ENCODE peak calls at places on chromosomes 11 and 22, in six cellular contexts. R is IMR-90, U is bronchial epithelial cell, G is dorsolateral prefrontal cortex, Y is mesothelial cell of epicardium, F is cardiac fibroblast. I is an unnamed sample.

GRCh38 chr11:112903310-112903709 is 57.9 kb upstream of the NCAM1 start:
- DNase-seq in G (peak), R (no peak), U (no peak), Y (no peak), F (no peak), I (no peak)

GRCh38 chr22:50085211-50085999 is at the start of gene MLC1:
- DNase-seq in G (peak), Y (no peak), U (no peak), F (peak), R (peak), I (peak)

GRCh38 chr11:34514597-34514996 is 1.0 kb upstream of the ELF5 start:
- DNase-seq in G (no peak), R (no peak), Y (no peak), F (no peak), U (no peak), I (no peak)

GRCh38 chr11:120178441-120179070 is 32.3 kb upstream of the OAF start:
- DNase-seq in Y (no peak), F (no peak), U (no peak), R (peak), G (no peak), I (no peak)

GRCh38 chr11:69918938-69919650 is 99.9 kb upstream of the FGF3 start:
- DNase-seq in G (peak), U (peak), Y (peak), F (peak), R (peak), I (peak)

GRCh38 chr11:123302751-123303195 is 107.7 kb upstream of the CLMP start:
- DNase-seq in Y (no peak), U (peak), G (no peak), R (peak), F (peak), I (no peak)

GRCh38 chr22:39503590-39503989 is 1.5 kb downstream of the MIEF1 start:
- DNase-seq in F (no peak), R (no peak), G (no peak), Y (no peak), U (no peak), I (no peak)

GRCh38 chr22:19962909-19963806 is 21.5 kb upstream of the TXNRD2 start:
- DNase-seq in R (peak), Y (no peak), G (no peak), U (peak), F (peak), I (no peak)

GRCh38 chr11:66184728-66185127 is 83.7 kb upstream of the RAB1B start:
- DNase-seq in F (no peak), R (no peak), G (no peak), U (no peak), Y (no peak), I (no peak)

GRCh38 chr11:123517559-123518364 is 87.7 kb downstream of the GRAMD1B start:
- DNase-seq in U (no peak), R (no peak), F (no peak), Y (no peak), G (no peak), I (no peak)

GRCh38 chr22:29715240-29715639 is 4.6 kb upstream of the CABP7 start:
- DNase-seq in Y (no peak), R (no peak), G (no peak), U (no peak), F (no peak), I (no peak)

GRCh38 chr11:299951-300735 is 817 bp upstream of the IFITM5 start:
- DNase-seq in U (no peak), R (peak), F (no peak), G (no peak), Y (no peak), I (no peak)
- TF ChIP-seq CTCF in U (peak), R (peak), F (peak), G (no peak), Y (no peak), I (no peak)

DNA sequence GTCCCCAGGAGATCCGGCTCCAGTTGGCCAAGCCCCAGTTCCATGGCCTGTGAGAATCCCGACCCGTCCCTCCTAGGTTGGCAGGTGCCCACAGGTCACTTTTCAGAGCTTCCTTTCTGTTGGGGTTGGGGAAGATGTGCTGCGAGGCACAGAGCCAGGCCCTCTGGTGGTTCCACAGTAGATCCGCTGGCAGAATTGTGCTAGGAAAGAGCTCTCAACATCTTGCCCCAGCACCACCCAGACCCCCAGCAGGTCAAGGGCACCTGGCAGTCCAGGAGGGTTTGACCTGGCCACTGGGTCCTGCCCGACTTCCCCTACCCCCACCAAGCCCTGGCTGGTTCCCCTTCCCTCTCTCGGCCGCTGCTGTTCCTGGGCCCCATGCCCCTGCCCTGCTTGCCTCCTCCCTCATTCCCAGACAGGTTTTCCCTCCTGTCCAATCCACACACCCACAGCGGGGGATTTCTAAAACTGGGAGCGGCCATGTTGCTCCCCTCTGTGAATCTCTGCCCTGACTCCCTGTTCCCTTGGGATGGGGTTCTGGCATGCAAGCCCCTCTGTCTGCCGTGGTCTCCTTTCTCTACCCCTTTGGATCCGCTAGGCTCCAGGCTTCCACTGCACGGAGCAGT is 26.2 kb upstream of the GCAT start:
- DNase-seq in R (peak), F (no peak), U (no peak), Y (no peak), G (no peak), I (no peak)
- TF ChIP-seq CTCF in R (peak), F (peak), U (peak), Y (no peak), G (no peak), I (no peak)

GRCh38 chr22:45969414-45969799 is 7.6 kb downstream of the WNT7B start:
- DNase-seq in F (no peak), Y (no peak), U (peak), R (no peak), G (no peak), I (no peak)
- TF ChIP-seq CTCF in F (peak), Y (no peak), U (peak), R (peak), G (no peak), I (no peak)

GRCh38 chr11:57659669-57660068 is 2.1 kb downstream of the CLP1 start:
- DNase-seq in G (no peak), Y (no peak), F (no peak), R (no peak), U (no peak), I (no peak)

GRCh38 chr11:57667065-57667714 is 724 bp upstream of the ZDHHC5 start:
- DNase-seq in U (peak), R (peak), Y (peak), G (peak), F (peak), I (peak)

GRCh38 chr11:57663975-57664374 is 3.9 kb upstream of the ZDHHC5 start:
- DNase-seq in G (no peak), Y (no peak), U (no peak), R (no peak), F (no peak), I (no peak)

GRCh38 chr11:57658023-57658361 is 430 bp downstream of the CLP1 start:
- DNase-seq in U (no peak), G (no peak), R (no peak), F (no peak), Y (no peak), I (no peak)

GRCh38 chr11:57662893-57663292 is 5.0 kb upstream of the ZDHHC5 start:
- DNase-seq in U (no peak), G (no peak), R (no peak), F (no peak), Y (no peak), I (no peak)
- TF ChIP-seq CTCF in U (peak), G (no peak), R (peak), F (no peak), Y (no peak), I (no peak)